ENCODE peak calls at places on chromosomes 11 and 22, in ten cellular contexts. Z is left ventricle myocardium superior; U is gastrocnemius medialis; A is naive thymus-derived CD4-positive, alpha-beta T cell; H is lower lobe of right lung; X is activated naive CD4-positive, alpha-beta T cell treated with anti-CD3 and anti-CD28 coated beads, Interleukin-2, amount 50 U/mL, for 72 hours; G is activated naive CD8-positive, alpha-beta T cell treated with anti-CD3 and anti-CD28 coated beads, Interleukin-2, amount 10 ng/mL, durations not matched to agents 7 days and 5 days; F is activated CD8-positive, alpha-beta memory T cell treated with anti-CD3 and anti-CD28 coated beads, Interleukin-2, amount 10 ng/mL, durations not matched to agents 7 days and 5 days; B is gastroesophageal sphincter; I is T-helper 17 cell. W is an unnamed sample.

GRCh38 chr22:17443413-17444203 is 74.3 kb downstream of the CECR2 start:
- ATAC-seq in X (no peak), G (no peak), F (no peak), H (peak), B (no peak), U (peak), I (no peak), Z (no peak), A (no peak), W (peak)

GRCh38 chr11:112113539-112114457 is 27.1 kb downstream of the SDHD start:
- ATAC-seq in A (peak), X (peak), B (no peak), G (no peak), U (peak), H (peak), I (peak), Z (peak), F (peak), W (peak)

GRCh38 chr22:23036684-23037428 is 33.5 kb upstream of the GNAZ start:
- ATAC-seq in G (no peak), A (no peak), X (peak), Z (peak), F (no peak), I (no peak), U (no peak), B (no peak), H (no peak), W (peak)

GRCh38 chr22:27419473-27419872 is 382.1 kb downstream of the MN1 start:
- ATAC-seq in I (no peak), G (no peak), A (no peak), U (no peak), H (no peak), F (no peak), X (no peak), B (no peak), Z (no peak), W (no peak)

GRCh38 chr11:2791139-2791520 is 91.3 kb upstream of the KCNQ1OT1 start:
- ATAC-seq in X (no peak), I (no peak), H (peak), Z (no peak), B (no peak), A (no peak), G (no peak), U (no peak), F (no peak), W (no peak)

GRCh38 chr11:19242184-19242932 is 1.6 kb upstream of the E2F8 start:
- ATAC-seq in H (peak), Z (peak), I (no peak), F (no peak), U (no peak), G (no peak), A (no peak), X (no peak), B (no peak), W (no peak)

GRCh38 chr11:119863811-119864601 is 135.0 kb upstream of the NECTIN1 start:
- ATAC-seq in G (no peak), Z (no peak), X (no peak), B (no peak), H (no peak), A (no peak), F (no peak), I (no peak), U (no peak), W (no peak)

GRCh38 chr11:48054994-48055291 is 74.6 kb downstream of the PTPRJ start:
- ATAC-seq in B (no peak), I (no peak), A (no peak), Z (no peak), U (no peak), F (no peak), X (no peak), H (no peak), G (no peak), W (no peak)

GRCh38 chr11:67119577-67120391 is 721 bp downstream of the KDM2A start:
- ATAC-seq in X (no peak), F (no peak), U (peak), G (no peak), A (no peak), H (peak), B (peak), Z (no peak), I (no peak), W (no peak)

GRCh38 chr11:134026655-134027343 is 42.1 kb upstream of the JAM3 start:
- ATAC-seq in B (no peak), G (no peak), H (no peak), F (no peak), X (no peak), Z (no peak), A (no peak), U (no peak), I (no peak), W (no peak)

GRCh38 chr11:58567889-58568512 is 7.7 kb downstream of the LPXN start:
- ATAC-seq in B (no peak), H (peak), U (peak), F (peak), I (peak), X (peak), A (peak), Z (peak), G (peak), W (peak)

GRCh38 chr11:63563201-63564055 is at the start of gene PLAAT2:
- ATAC-seq in X (no peak), H (no peak), Z (no peak), I (no peak), F (no peak), B (no peak), A (no peak), G (no peak), U (no peak), W (no peak)

GRCh38 chr11:6248248-6248647 is 9.4 kb downstream of the CNGA4 start:
- ATAC-seq in H (no peak), X (no peak), B (no peak), U (no peak), F (no peak), G (no peak), I (no peak), A (no peak), Z (peak), W (peak)

GRCh38 chr11:78256962-78257361 is 68.2 kb downstream of the USP35 start:
- ATAC-seq in U (peak), F (no peak), A (no peak), G (no peak), X (no peak), H (peak), B (peak), I (no peak), Z (peak), W (peak)

GRCh38 chr11:69122337-69122641 is 33.4 kb upstream of the SMIM38 start:
- ATAC-seq in A (no peak), G (no peak), H (peak), X (no peak), F (no peak), B (no peak), U (no peak), Z (peak), I (no peak), W (no peak)

GRCh38 chr11:79419120-79419519 is 21.7 kb downstream of the TENM4 start:
- ATAC-seq in U (no peak), A (no peak), I (no peak), Z (no peak), F (no peak), B (no peak), H (no peak), X (no peak), G (no peak), W (peak)

GRCh38 chr22:28172948-28173360 is 253.9 kb upstream of the PITPNB start:
- ATAC-seq in G (no peak), I (no peak), U (no peak), A (no peak), Z (no peak), H (no peak), F (no peak), B (no peak), X (no peak), W (no peak)

GRCh38 chr22:25598609-25599008 is 34.1 kb downstream of the GRK3 start:
- ATAC-seq in A (no peak), F (peak), H (no peak), Z (no peak), B (no peak), X (no peak), G (peak), U (no peak), I (no peak), W (no peak)

GRCh38 chr11:45472713-45473317 is 186.7 kb upstream of the SYT13 start:
- ATAC-seq in F (no peak), B (no peak), X (no peak), I (no peak), Z (no peak), H (no peak), A (no peak), G (no peak), U (no peak), W (no peak)

GRCh38 chr11:17531071-17531817 is 13.0 kb downstream of the USH1C start:
- ATAC-seq in X (no peak), U (no peak), Z (no peak), F (no peak), B (no peak), H (no peak), G (no peak), I (no peak), A (no peak), W (no peak)

GRCh38 chr11:9665749-9666148 is 1.9 kb downstream of the SWAP70 start:
- ATAC-seq in Z (no peak), H (no peak), F (no peak), A (no peak), B (no peak), G (no peak), I (no peak), U (no peak), X (no peak), W (no peak)